ENCODE peak calls at places on chromosomes 3 and 15, in nine cellular contexts. J is cardiac muscle cell, D is cardiac fibroblast, X is IMR-90, F is left ventricle myocardium inferior, A is tibial artery, U is A549, O is fibroblast of lung, G is HepG2. C is an unnamed sample.
A peak's percentile ranks its signal among the peaks of the same experiment; 100 is the strongest.

GRCh38 chr3:278300-279064 is 81.9 kb downstream of the CHL1 start:
- DNase-seq in G (no peak), U (no peak), F (no peak), O (no peak), A (no peak), D (no peak), J (no peak), X (no peak), C (no peak)

GRCh38 chr3:85251766-85252165 is 293.0 kb downstream of the CADM2 start:
- DNase-seq in G (no peak), D (no peak), U (no peak), X (no peak), O (no peak), F (no peak), J (no peak), A (no peak), C (no peak)

GRCh38 chr3:23481660-23482278 is 278.6 kb downstream of the UBE2E2 start:
- DNase-seq in U (no peak), X (no peak), F (no peak), D (peak; percentile 31), A (no peak), O (peak; percentile 14), G (no peak), J (no peak), C (peak; percentile 10)

GRCh38 chr15:60135961-60136360 is 131.8 kb downstream of the FOXB1 start:
- DNase-seq in J (no peak), F (no peak), G (no peak), X (no peak), U (no peak), A (no peak), D (no peak), O (no peak), C (no peak)

GRCh38 chr15:96166223-96167200 is 164.0 kb upstream of the NR2F2 start:
- DNase-seq in J (peak; percentile 29), X (no peak), O (no peak), A (no peak), U (no peak), F (no peak), G (no peak), D (no peak), C (no peak)

GRCh38 chr3:147838650-147839049 is 429.5 kb downstream of the ZIC1 start:
- DNase-seq in A (no peak), U (peak; percentile 5), F (no peak), X (peak; percentile 24), J (no peak), D (peak; percentile 41), O (peak; percentile 5), G (no peak), C (no peak)

GRCh38 chr15:51780636-51781035 is 29.2 kb downstream of the TMOD2 start:
- DNase-seq in A (no peak), F (no peak), O (no peak), D (peak; percentile 28), J (no peak), U (no peak), X (peak; percentile 15), G (no peak), C (peak; percentile 18)

GRCh38 chr3:99862208-99862607 is 44.5 kb downstream of the CMSS1 start:
- DNase-seq in U (peak; percentile 18), O (peak; percentile 42), G (no peak), F (no peak), J (no peak), X (peak; percentile 83), D (peak; percentile 15), A (no peak), C (no peak)

GRCh38 chr3:141412936-141413354 is 44.6 kb downstream of the ZBTB38 start:
- DNase-seq in O (peak; percentile 94), D (peak; percentile 96), U (peak; percentile 89), G (peak; percentile 93), F (peak; percentile 93), X (peak; percentile 85), J (no peak), A (peak; percentile 96), C (peak; percentile 91)

GRCh38 chr15:98288091-98288590 is 327.6 kb downstream of the ARRDC4 start:
- DNase-seq in U (no peak), J (no peak), F (no peak), O (no peak), A (no peak), D (no peak), X (no peak), G (no peak), C (no peak)

GRCh38 chr3:103184772-103185171 is 750.0 kb downstream of the ZPLD1 start:
- DNase-seq in G (no peak), F (no peak), A (no peak), J (no peak), U (no peak), X (no peak), O (no peak), D (no peak), C (no peak)
- H3K4me3 ChIP-seq in G (no peak overlapping the region), F (no peak overlapping the region), A (no peak overlapping the region), J (no peak overlapping the region), U (no peak overlapping the region), X (no peak overlapping the region), O (no peak overlapping the region), D (no peak overlapping the region), C (no peak overlapping the region)

DNA sequence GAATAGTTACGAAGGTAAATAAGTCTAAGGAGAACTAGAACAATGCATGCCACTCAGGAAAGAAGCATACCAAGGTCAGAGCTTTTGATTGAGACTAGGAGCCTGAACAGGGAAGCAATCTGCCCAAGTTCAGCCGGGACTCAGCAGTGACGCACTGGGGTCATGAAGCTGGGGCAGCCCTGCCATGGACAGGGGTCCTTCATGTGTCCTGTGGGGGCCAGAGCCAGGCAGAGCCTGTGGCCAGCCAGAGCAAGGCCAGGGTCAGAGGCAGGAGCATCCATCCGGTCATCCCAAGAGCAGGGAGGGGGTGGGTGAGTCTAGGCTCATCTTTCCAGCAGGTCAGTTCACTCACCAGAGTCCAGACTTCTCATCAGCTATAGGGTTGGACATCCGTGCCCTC is 47.9 kb downstream of the FGD5 start:
- DNase-seq in J (no peak), U (no peak), O (no peak), F (no peak), D (no peak), G (no peak), X (no peak), A (peak; percentile 8), C (no peak)
- TF ChIP-seq CTCF in J (no peak), U (no peak), O (no peak), F (no peak), D (no peak), G (no peak), X (no peak), A (no peak), C (no peak)

GRCh38 chr3:148889828-148890227 is 24.7 kb downstream of the CPA3 start:
- DNase-seq in F (no peak), O (no peak), U (no peak), D (no peak), G (no peak), X (no peak), A (no peak), J (no peak), C (no peak)
- H3K4me3 ChIP-seq in F (no peak overlapping the region), O (no peak overlapping the region), U (no peak overlapping the region), D (no peak overlapping the region), G (no peak overlapping the region), X (no peak overlapping the region), A (no peak overlapping the region), J (no peak overlapping the region), C (no peak overlapping the region)

DNA sequence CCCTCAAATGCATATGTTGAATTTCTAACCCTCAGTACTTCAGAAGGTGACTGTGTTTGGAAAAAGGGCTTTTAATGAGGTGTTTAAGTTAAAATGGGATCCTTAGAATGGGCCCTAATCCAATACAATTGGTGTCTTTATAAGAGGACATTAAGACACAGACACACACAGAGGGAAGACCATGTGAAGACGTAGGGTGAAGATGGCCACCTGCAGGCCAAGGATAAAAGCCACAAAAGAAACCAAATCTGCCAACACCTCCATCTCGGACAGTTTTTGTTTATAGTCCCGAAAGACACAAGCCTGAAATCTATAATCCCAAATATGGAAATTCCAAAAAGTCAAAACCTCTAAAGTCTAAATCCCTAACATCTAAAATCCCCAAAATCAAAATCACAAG is 4.1 kb upstream of the MASP1 start:
- DNase-seq in G (no peak), U (peak; percentile 14), J (no peak), D (no peak), A (no peak), O (peak; percentile 19), X (no peak), F (no peak), C (peak; percentile 47)
- TF ChIP-seq CTCF in G (peak; percentile 63), U (no peak), J (peak; percentile 6), D (peak; percentile 37), A (no peak), O (peak; percentile 11), X (peak; percentile 20), F (peak; percentile 40), C (peak; percentile 39)

GRCh38 chr3:16177962-16178627 is 3.6 kb downstream of the GALNT15 start:
- DNase-seq in F (peak; percentile 83), X (peak; percentile 86), D (peak; percentile 92), O (peak; percentile 87), U (peak; percentile 83), J (peak; percentile 86), A (peak; percentile 80), G (peak; percentile 42), C (peak; percentile 85)
- H3K4me3 ChIP-seq in F (peak overlapping the region; percentile 64), X (peak overlapping the region; percentile 76), D (peak overlapping the region; percentile 0), O (no peak overlapping the region), U (no peak overlapping the region), J (no peak overlapping the region), A (peak overlapping the region; percentile 55), G (no peak overlapping the region), C (no peak overlapping the region)

C was measured in fibroblast of villous mesenchyme.